ENCODE peak calls at places on chromosomes 4 and X, in seven cellular contexts. L, S, X, H, F, V and C are unnamed samples.

GRCh38 chrX:41334866-41335589 is 1.1 kb downstream of the DDX3X start:
- DNase-seq in L (peak; percentile 68), S (peak; percentile 85), X (peak; percentile 80), H (peak; percentile 61), F (peak; percentile 70), V (no peak), C (peak; percentile 34)

GRCh38 chr4:137531951-137532868 is at the start of gene PCDH18:
- DNase-seq in L (peak; percentile 59), S (peak; percentile 99), X (peak; percentile 97), H (peak; percentile 69), F (peak; percentile 74), V (peak; percentile 97), C (peak; percentile 93)

GRCh38 chr4:3134201-3134600 is 59.7 kb downstream of the HTT start:
- DNase-seq in L (no peak), S (no peak), X (no peak), H (no peak), F (no peak), V (no peak), C (no peak)

GRCh38 chr4:102761478-102761790 is 666 bp upstream of the MANBA start:
- DNase-seq in L (no peak), S (no peak), X (no peak), H (no peak), F (peak; percentile 19), V (no peak), C (no peak)

GRCh38 chrX:79413009-79413408 is 45.9 kb upstream of the ITM2A start:
- DNase-seq in L (peak; percentile 1), S (peak; percentile 25), X (no peak), H (no peak), F (no peak), V (no peak), C (no peak)

GRCh38 chr4:53576218-53576617 is 15.1 kb downstream of the LNX1 start:
- DNase-seq in L (no peak), S (no peak), X (no peak), H (no peak), F (no peak), V (no peak), C (peak; percentile 26)

GRCh38 chrX:116436358-116436816 is at the start of gene SLC6A14:
- DNase-seq in L (no peak), S (no peak), X (no peak), H (peak; percentile 63), F (peak; percentile 16), V (no peak), C (no peak)

GRCh38 chrX:135345328-135345645 is 36.0 kb downstream of the ETDC start:
- DNase-seq in L (peak; percentile 30), S (peak; percentile 70), X (peak; percentile 76), H (no peak), F (peak; percentile 38), V (no peak), C (peak; percentile 56)

GRCh38 chr4:152090543-152090942 is 329.7 kb upstream of the GATB start:
- DNase-seq in L (peak; percentile 22), S (peak; percentile 5), X (no peak), H (no peak), F (no peak), V (no peak), C (peak; percentile 12)

GRCh38 chr4:184146951-184147350 is 70.7 kb downstream of the ENPP6 start:
- DNase-seq in L (no peak), S (no peak), X (no peak), H (no peak), F (no peak), V (no peak), C (no peak)

GRCh38 chr4:86596802-86597201 is 2.7 kb downstream of the PTPN13 start:
- DNase-seq in L (no peak), S (peak; percentile 77), X (no peak), H (no peak), F (no peak), V (no peak), C (no peak)

GRCh38 chr4:122150896-122151295 is 1.2 kb upstream of the BLTP1 start:
- DNase-seq in L (no peak), S (no peak), X (no peak), H (no peak), F (no peak), V (no peak), C (no peak)

GRCh38 chrX:68193234-68193633 is 240.1 kb downstream of the OPHN1 start:
- DNase-seq in L (no peak), S (no peak), X (no peak), H (no peak), F (no peak), V (no peak), C (no peak)

GRCh38 chrX:120365320-120365719 is 3.4 kb downstream of the ATP1B4 start:
- DNase-seq in L (peak; percentile 24), S (peak; percentile 27), X (no peak), H (peak; percentile 51), F (peak; percentile 38), V (no peak), C (peak; percentile 14)

GRCh38 chrX:88613338-88613737 is 133.7 kb upstream of the CPXCR1 start:
- DNase-seq in L (peak; percentile 1), S (peak; percentile 22), X (no peak), H (no peak), F (no peak), V (no peak), C (no peak)

DNA sequence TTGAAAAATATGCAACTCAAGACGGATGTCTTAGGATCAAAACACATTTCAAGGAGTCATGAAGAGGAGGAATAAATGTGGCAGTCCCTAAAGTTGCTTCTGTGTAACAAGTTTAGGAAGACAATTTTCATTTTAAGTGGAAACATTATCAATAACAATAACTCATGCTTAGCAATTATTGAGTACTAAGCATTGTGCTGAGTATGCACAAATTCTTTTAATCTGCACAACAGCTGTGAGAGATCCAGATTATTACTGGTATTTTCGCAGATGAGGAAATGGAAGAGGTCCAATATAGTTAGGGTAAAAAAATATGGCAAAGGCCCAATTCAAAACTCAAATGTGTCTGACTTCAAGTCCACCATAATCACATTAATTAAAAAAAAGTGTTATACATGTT is 2.9 kb upstream of the TEX13B start:
- DNase-seq in L (no peak), S (no peak), X (no peak), H (no peak), F (no peak), V (no peak), C (no peak)
- H3K4me3 ChIP-seq in L (no peak overlapping the region), S (no peak overlapping the region), X (no peak overlapping the region), H (no peak overlapping the region), F (no peak overlapping the region), V (no peak overlapping the region), C (no peak overlapping the region)

DNA sequence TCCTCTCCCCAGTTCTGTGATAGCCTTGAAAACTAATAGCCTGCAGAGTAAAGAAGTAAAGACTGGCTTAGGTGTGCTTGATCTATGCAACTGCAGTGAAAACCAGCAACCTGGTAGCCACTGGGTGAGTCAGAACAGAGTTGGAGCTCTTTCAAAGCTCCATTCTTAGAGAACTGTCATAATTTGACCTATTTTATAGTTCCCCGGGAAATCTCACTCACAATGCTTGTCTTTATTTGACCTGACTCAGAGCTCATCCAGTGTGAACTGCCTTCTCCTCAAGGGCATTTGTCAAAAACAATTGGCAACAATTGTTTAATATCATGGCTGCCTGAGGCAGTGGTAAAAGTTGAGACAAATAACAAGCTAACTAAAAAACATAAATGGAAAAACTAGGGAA is 213.0 kb upstream of the NHS start:
- DNase-seq in L (no peak), S (no peak), X (no peak), H (no peak), F (no peak), V (no peak), C (no peak)
- H3K9me3 ChIP-seq in L (peaks cover 26% of the 10 kb centered on the region), S (peaks cover 56% of the 10 kb centered on the region), X (no peaks in the 10 kb centered on the region), H (peaks cover 11% of the 10 kb centered on the region), F (no peaks in the 10 kb centered on the region), V (no peaks in the 10 kb centered on the region), C (no peaks in the 10 kb centered on the region)

DNA sequence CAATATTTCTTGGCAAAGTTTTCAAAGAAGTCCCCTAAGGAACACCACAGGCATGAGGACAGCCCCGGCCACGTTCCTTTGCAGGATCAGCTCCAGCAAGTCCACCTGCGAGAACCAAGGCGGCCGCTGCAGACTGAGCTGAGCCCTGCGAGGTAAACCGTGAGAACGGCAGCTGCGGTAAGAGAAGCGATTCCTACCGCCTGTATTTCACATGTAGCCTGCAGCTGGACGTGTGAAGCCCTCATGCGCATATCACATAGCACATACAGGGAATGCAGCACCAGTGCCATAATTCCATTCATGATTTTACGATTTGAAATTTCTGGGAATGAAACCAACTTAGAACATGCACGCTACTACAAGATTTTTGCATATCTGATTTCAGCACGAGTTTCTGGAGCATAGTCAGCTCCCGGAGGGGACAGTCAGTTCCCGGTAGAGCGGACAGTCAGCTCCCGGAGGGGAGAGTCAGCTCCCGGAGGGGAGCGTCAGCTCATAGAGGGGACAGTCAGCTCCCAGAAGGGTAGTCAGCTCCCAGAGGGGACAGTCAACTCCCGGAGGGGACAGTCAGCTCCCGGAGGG is 41.7 kb downstream of the FGFRL1 start:
- DNase-seq in L (peak; percentile 23), S (peak; percentile 93), X (peak; percentile 61), H (no peak), F (no peak), V (peak; percentile 69), C (no peak)
- H3K27me3 ChIP-seq in L (peaks cover 80% of the 10 kb centered on the region), S (no peaks in the 10 kb centered on the region), X (peaks cover 74% of the 10 kb centered on the region), H (peaks cover 55% of the 10 kb centered on the region), F (peaks cover 58% of the 10 kb centered on the region), V (peaks cover 42% of the 10 kb centered on the region), C (no peaks in the 10 kb centered on the region)

DNA sequence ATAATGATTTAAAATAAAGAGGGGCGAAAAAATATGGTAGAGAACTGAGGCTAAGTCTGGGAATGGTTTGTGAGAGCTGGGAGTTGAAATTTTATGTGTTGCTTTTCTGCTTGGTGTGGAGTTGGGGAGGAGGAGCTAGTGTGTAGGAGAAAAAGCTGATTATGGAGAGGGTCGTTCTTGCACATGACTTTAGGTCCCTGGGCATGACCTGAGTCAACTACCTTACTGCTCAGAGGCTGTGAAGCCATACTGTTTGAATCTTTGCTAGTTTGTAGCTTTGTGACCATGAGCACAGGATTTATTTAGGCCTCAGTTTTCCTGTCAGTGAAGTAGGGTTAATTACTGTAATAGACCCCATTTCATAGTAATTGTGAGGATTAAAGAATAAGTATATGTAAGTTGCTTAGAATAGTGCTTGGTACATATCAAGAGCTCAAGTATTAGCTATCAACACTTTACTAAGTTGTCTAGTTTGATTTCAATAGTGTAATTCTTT is 78.6 kb downstream of the KDM6A start:
- DNase-seq in L (no peak), S (peak; percentile 42), X (no peak), H (no peak), F (no peak), V (no peak), C (no peak)
- H3K4me3 ChIP-seq in L (no peak overlapping the region), S (peak overlapping the region; percentile 62), X (no peak overlapping the region), H (no peak overlapping the region), F (no peak overlapping the region), V (no peak overlapping the region), C (no peak overlapping the region)